ENCODE peak calls at places on chromosome 18, in four cellular contexts. Y is H9, E is neuronal stem cell, R is H1. A is an unnamed sample.

GRCh38 chr18:24126155-24126947 is 12.5 kb upstream of the CABYR start:
- DNase-seq in Y (no peak), E (no peak), R (no peak), A (no peak)

GRCh38 chr18:13913205-13913604 is 2.1 kb downstream of the MC2R start:
- DNase-seq in Y (no peak), E (no peak), R (peak; percentile 32), A (no peak)

GRCh38 chr18:13868501-13869271 is 44.7 kb downstream of the MC5R start:
- DNase-seq in Y (peak; percentile 52), E (peak; percentile 6), R (peak; percentile 53), A (no peak)

GRCh38 chr18:12091742-12092141 is 1.9 kb upstream of the ANKRD62 start:
- DNase-seq in Y (no peak), E (no peak), R (no peak), A (no peak)

GRCh38 chr18:6994719-6995430 is 122.7 kb downstream of the LAMA1 start:
- DNase-seq in Y (no peak), E (no peak), R (no peak), A (no peak)

GRCh38 chr18:37381554-37381953 is 184.0 kb downstream of the CELF4 start:
- DNase-seq in Y (peak; percentile 59), E (no peak), R (no peak), A (no peak)

GRCh38 chr18:70936160-70936559 is 647.3 kb downstream of the SOCS6 start:
- DNase-seq in Y (no peak), E (no peak), R (no peak), A (no peak)

GRCh38 chr18:5395860-5396448 is 100.4 kb upstream of the ZBTB14 start:
- DNase-seq in Y (no peak), E (no peak), R (no peak), A (no peak)

GRCh38 chr18:9653390-9653789 is 39.0 kb upstream of the PPP4R1 start:
- DNase-seq in Y (no peak), E (no peak), R (no peak), A (peak; percentile 19)

GRCh38 chr18:31482051-31482450 is 15.9 kb upstream of the DSG2 start:
- DNase-seq in Y (no peak), E (no peak), R (no peak), A (no peak)

GRCh38 chr18:47204908-47205522 is 28.9 kb upstream of the IER3IP1 start:
- DNase-seq in Y (peak; percentile 60), E (no peak), R (peak; percentile 66), A (peak; percentile 55)

GRCh38 chr18:62525611-62526010 is 2.8 kb downstream of the ZCCHC2 start:
- DNase-seq in Y (no peak), E (no peak), R (no peak), A (no peak)

GRCh38 chr18:79680891-79681339 is 1.3 kb downstream of the CTDP1 start:
- DNase-seq in Y (no peak), E (no peak), R (no peak), A (no peak)

GRCh38 chr18:8450013-8450412 is 159.2 kb upstream of the RAB12 start:
- DNase-seq in Y (peak; percentile 65), E (no peak), R (peak; percentile 75), A (peak; percentile 3)

GRCh38 chr18:32289480-32290075 is 99.7 kb downstream of the MEP1B start:
- DNase-seq in Y (peak; percentile 60), E (peak; percentile 36), R (peak; percentile 68), A (peak; percentile 78)

GRCh38 chr18:10530852-10531251 is 5.0 kb downstream of the NAPG start:
- DNase-seq in Y (no peak), E (no peak), R (no peak), A (peak; percentile 38)

GRCh38 chr18:57050314-57050949 is 96.5 kb upstream of the BOD1L2 start:
- DNase-seq in Y (no peak), E (no peak), R (no peak), A (no peak)

GRCh38 chr18:27704721-27705361 is 472.1 kb downstream of the CDH2 start:
- DNase-seq in Y (no peak), E (no peak), R (no peak), A (no peak)

GRCh38 chr18:47420130-47420529 is 168.7 kb upstream of the SKOR2 start:
- DNase-seq in Y (no peak), E (no peak), R (no peak), A (no peak)

GRCh38 chr18:23077493-23078256 is 57.6 kb upstream of the CABLES1 start:
- DNase-seq in Y (no peak), E (no peak), R (no peak), A (peak; percentile 40)

GRCh38 chr18:73768043-73768442 is 379.6 kb downstream of the FBXO15 start:
- DNase-seq in Y (no peak), E (no peak), R (no peak), A (no peak)

GRCh38 chr18:60198063-60198462 is 174.5 kb downstream of the MC4R start:
- DNase-seq in Y (no peak), E (no peak), R (no peak), A (peak; percentile 76)

GRCh38 chr18:31469629-31470028 is 22.1 kb downstream of the DSG3 start:
- DNase-seq in Y (no peak), E (no peak), R (no peak), A (no peak)

GRCh38 chr18:58591286-58591685 is 37.6 kb downstream of the ALPK2 start:
- DNase-seq in Y (no peak), E (no peak), R (no peak), A (no peak)

GRCh38 chr18:56799756-56800155 is 148.6 kb downstream of the WDR7 start:
- DNase-seq in Y (no peak), E (no peak), R (no peak), A (peak; percentile 16)

DNA sequence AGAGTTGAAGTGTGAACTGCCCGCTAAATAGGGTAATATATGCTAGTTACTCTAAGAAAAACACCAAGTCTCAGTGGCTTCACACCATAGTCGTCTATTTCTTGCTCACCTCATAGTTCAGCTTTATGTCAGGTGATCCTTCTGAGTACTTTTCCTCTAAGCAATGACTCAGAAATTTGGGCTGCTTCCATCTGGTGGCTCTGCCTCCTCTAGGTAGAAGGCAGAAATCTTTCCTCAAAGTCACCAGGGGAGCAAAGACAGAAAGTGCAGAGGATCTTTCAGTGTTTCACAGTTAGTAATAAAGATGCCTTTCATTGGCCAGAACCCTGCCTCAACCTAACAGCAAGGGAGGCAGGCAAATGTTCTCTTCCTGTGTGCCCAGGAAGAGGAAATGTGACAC is 17.3 kb downstream of the CDH20 start:
- DNase-seq in Y (no peak), E (no peak), R (no peak), A (no peak)
- H2BK15ac ChIP-seq in Y (no peak overlapping the region), E (no peak overlapping the region), R (no peak overlapping the region), A (no peak overlapping the region)

GRCh38 chr18:49460958-49461601 is 635 bp upstream of the DYM start:
- DNase-seq in Y (no peak), E (no peak), R (no peak), A (no peak)
- H2BK12ac ChIP-seq in Y (no peak overlapping the region), E (no peak overlapping the region), R (no peak overlapping the region), A (no peak overlapping the region)

DNA sequence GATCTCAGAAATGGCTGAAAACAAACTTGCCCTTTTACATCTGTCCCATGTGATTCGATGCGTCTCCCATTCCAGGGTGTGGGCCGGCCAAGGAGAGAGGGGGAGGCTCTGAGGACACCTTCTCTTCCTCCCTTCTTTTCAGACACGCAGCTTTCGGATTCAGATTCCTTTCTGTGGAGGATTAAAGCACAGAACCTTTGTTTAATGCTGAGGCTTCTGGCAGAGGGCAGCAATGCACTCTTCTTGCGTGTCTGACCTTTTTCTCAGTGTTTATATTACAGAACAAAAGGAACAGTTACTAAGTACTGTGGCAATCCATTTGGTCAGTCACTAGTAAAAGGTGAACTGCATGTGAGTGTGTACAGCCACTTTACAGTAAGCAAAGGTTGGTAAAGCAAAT is 268.9 kb upstream of the CCDC68 start:
- DNase-seq in Y (no peak), E (peak; percentile 45), R (no peak), A (peak; percentile 63)
- H2BK15ac ChIP-seq in Y (no peak overlapping the region), E (no peak overlapping the region), R (no peak overlapping the region), A (no peak overlapping the region)

GRCh38 chr18:42185486-42185885 is 230.5 kb downstream of the PIK3C3 start:
- DNase-seq in Y (no peak), E (no peak), R (no peak), A (no peak)

GRCh38 chr18:42183746-42184145 is 228.7 kb downstream of the PIK3C3 start:
- DNase-seq in Y (no peak), E (no peak), R (no peak), A (peak; percentile 86)

GRCh38 chr18:42182728-42183700 is 228.0 kb downstream of the PIK3C3 start:
- DNase-seq in Y (no peak), E (no peak), R (no peak), A (peak; percentile 81)

GRCh38 chr18:42187611-42188378 is 232.8 kb downstream of the PIK3C3 start:
- DNase-seq in Y (no peak), E (no peak), R (no peak), A (no peak)

DNA sequence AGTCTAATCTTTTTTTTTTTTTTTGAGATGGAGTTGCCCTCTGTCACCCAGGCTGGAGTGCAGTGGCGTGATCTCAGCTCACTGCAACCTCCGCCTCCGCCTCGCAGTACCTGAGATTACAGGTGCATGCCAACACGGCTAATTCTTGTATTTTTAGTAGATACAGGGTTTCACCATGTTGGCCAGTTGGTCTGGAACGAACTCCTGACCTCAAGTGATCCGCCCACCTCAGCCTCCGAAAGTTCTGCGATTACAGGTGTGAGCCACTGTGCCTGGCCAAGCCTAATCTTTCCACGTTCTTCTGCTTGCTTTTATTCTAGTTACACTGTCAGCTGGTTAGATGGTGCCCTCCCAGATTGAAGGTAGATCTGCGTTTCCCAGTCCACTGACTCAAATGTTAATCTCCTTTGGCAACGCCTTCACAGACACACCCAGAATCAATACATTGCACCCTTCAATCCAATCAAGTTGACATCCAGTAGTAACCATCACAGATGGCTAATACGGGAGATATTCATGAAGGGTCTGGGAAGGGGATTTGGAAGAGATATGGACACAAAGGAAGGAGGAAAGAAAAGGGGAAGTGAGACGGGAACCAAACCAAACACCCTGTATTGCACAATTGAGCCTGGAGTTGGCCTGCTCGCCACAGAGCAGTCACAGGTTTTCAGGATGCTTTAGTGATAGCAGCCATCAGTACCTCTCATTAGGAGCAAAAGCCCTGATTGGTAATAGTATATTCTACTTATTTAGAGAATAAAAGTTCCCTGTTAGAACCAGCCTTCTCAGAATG is 229.8 kb downstream of the PIK3C3 start:
- DNase-seq in Y (no peak), E (no peak), R (no peak), A (no peak)
- H2BK12ac ChIP-seq in Y (no peak overlapping the region), E (no peak overlapping the region), R (no peak overlapping the region), A (peak overlapping the region; percentile 21)

DNA sequence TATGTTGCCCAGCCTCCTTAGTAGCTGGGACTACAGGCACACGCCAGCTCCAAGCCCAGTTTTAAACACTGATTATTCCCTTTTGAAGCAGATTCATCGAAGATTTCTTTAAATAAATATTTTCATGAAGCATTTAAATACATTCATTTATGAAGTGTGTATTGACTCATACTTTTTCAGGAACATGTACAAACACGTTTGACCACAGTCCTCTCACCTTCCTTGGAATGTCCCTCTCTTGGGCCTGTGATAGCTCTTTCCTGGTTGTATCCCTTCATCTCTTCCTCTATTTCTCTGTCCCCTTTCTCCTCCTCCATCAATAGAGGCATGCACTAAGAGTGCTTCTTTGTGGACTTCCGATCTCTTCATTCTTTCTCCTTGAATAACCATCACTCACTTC is 2.5 kb downstream of the PSTPIP2 start:
- DNase-seq in Y (no peak), E (no peak), R (no peak), A (no peak)
- H2BK15ac ChIP-seq in Y (no peak overlapping the region), E (no peak overlapping the region), R (no peak overlapping the region), A (no peak overlapping the region)

GRCh38 chr18:45384137-45384998 is 230.9 kb upstream of the SLC14A2 start:
- DNase-seq in Y (peak; percentile 72), E (peak; percentile 70), R (peak; percentile 86), A (peak; percentile 51)
- H2BK12ac ChIP-seq in Y (no peak overlapping the region), E (no peak overlapping the region), R (no peak overlapping the region), A (no peak overlapping the region)

GRCh38 chr18:2988041-2988794 is 24.7 kb downstream of the LPIN2 start:
- DNase-seq in Y (no peak), E (no peak), R (no peak), A (peak; percentile 70)
- H2BK15ac ChIP-seq in Y (no peak overlapping the region), E (no peak overlapping the region), R (no peak overlapping the region), A (no peak overlapping the region)

A was measured in mesenchymal stem cell.